ENCODE peak calls at places on chromosomes 6 and 20, in five cellular contexts. Q is NCI-H460, M is right atrium auricular region, K is HuH-7.5, F is transverse colon. S is an unnamed sample.

GRCh38 chr6:3895303-3895635 is 46.1 kb downstream of the FAM50B start:
- DNase-seq in F (no peak), K (no peak), M (no peak), Q (no peak), S (no peak)

GRCh38 chr20:38298768-38299288 is 5.1 kb upstream of the BPI start:
- DNase-seq in M (peak; percentile 95), Q (no peak), F (peak; percentile 51), K (no peak), S (peak; percentile 70)

GRCh38 chr6:53244958-53245357 is 96.3 kb upstream of the GCM1 start:
- DNase-seq in Q (no peak), M (no peak), K (no peak), F (peak; percentile 21), S (no peak)

GRCh38 chr6:30979076-30979475 is 4.4 kb upstream of the MUC21 start:
- DNase-seq in Q (no peak), K (no peak), F (no peak), M (no peak), S (no peak)

GRCh38 chr20:39110819-39111136 is 148.6 kb downstream of the DHX35 start:
- DNase-seq in F (no peak), K (no peak), M (no peak), Q (no peak), S (no peak)

GRCh38 chr20:51800769-51801219 is 1.5 kb downstream of the SALL4 start:
- DNase-seq in K (peak; percentile 72), Q (no peak), F (no peak), M (no peak), S (peak; percentile 27)

GRCh38 chr6:148432405-148433195 is 90.0 kb downstream of the SASH1 start:
- DNase-seq in F (no peak), Q (no peak), K (no peak), M (no peak), S (no peak)

GRCh38 chr6:133945158-133945557 is 7.9 kb upstream of the TBPL1 start:
- DNase-seq in K (no peak), M (no peak), Q (no peak), F (no peak), S (no peak)

GRCh38 chr6:52664991-52665686 is 5.8 kb upstream of the TMEM14A start:
- DNase-seq in F (no peak), Q (no peak), M (no peak), K (no peak), S (no peak)

GRCh38 chr6:166258854-166259276 is 49.3 kb downstream of the PRR18 start:
- DNase-seq in K (no peak), M (no peak), F (peak; percentile 47), Q (no peak), S (no peak)

GRCh38 chr20:48760403-48760889 is 67.4 kb downstream of the PREX1 start:
- DNase-seq in Q (no peak), K (no peak), F (peak; percentile 32), M (no peak), S (no peak)

GRCh38 chr6:35391240-35391968 is 49.0 kb downstream of the PPARD start:
- DNase-seq in F (no peak), K (no peak), Q (no peak), M (no peak), S (no peak)

GRCh38 chr6:89148016-89148750 is 2.3 kb downstream of the PM20D2 start:
- DNase-seq in M (no peak), Q (no peak), F (no peak), K (no peak), S (no peak)

GRCh38 chr6:91087864-91088263 is 501.0 kb upstream of the MAP3K7 start:
- DNase-seq in F (no peak), Q (no peak), K (no peak), M (no peak), S (no peak)

GRCh38 chr20:51660741-51661608 is 107.2 kb downstream of the ATP9A start:
- DNase-seq in Q (no peak), F (no peak), K (no peak), M (no peak), S (no peak)

GRCh38 chr6:36130672-36131516 is 581 bp downstream of the MAPK13 start:
- DNase-seq in M (no peak), F (peak; percentile 77), K (peak; percentile 64), Q (no peak), S (peak; percentile 27)

GRCh38 chr6:36793296-36793912 is 45.8 kb downstream of the CPNE5 start:
- DNase-seq in Q (no peak), M (no peak), K (no peak), F (no peak), S (no peak)

GRCh38 chr6:69985180-69985579 is 118.8 kb downstream of the COL19A1 start:
- DNase-seq in M (no peak), K (no peak), Q (no peak), F (no peak), S (no peak)

GRCh38 chr6:148807784-148808183 is 61.0 kb downstream of the UST start:
- DNase-seq in F (no peak), M (no peak), K (no peak), Q (no peak), S (no peak)

GRCh38 chr6:163354085-163354484 is 60.4 kb upstream of the QKI start:
- DNase-seq in F (no peak), Q (no peak), M (peak; percentile 75), K (no peak), S (no peak)

GRCh38 chr20:46638367-46639274 is 12.6 kb downstream of the SLC13A3 start:
- DNase-seq in F (no peak), M (no peak), Q (no peak), K (no peak), S (no peak)

GRCh38 chr6:28977351-28978136 is 27.6 kb downstream of the ZNF311 start:
- DNase-seq in K (no peak), Q (no peak), M (no peak), F (no peak), S (no peak)

GRCh38 chr6:138806889-138807288 is 11.0 kb downstream of the ECT2L start:
- DNase-seq in K (no peak), Q (no peak), F (no peak), M (no peak), S (no peak)

GRCh38 chr6:145155411-145155810 is 579.9 kb downstream of the EPM2A start:
- DNase-seq in K (no peak), F (no peak), Q (no peak), M (no peak), S (no peak)

GRCh38 chr6:133553652-133554051 is 312.5 kb downstream of the EYA4 start:
- DNase-seq in F (peak; percentile 10), M (no peak), K (no peak), Q (peak; percentile 43), S (peak; percentile 19)

GRCh38 chr6:11552390-11552789 is 14.8 kb downstream of the TMEM170B start:
- DNase-seq in K (no peak), F (no peak), M (no peak), Q (no peak), S (no peak)

GRCh38 chr6:134295953-134296553 is 21.9 kb downstream of the SGK1 start:
- DNase-seq in K (peak; percentile 25), Q (peak; percentile 75), F (no peak), M (peak; percentile 75), S (no peak)

GRCh38 chr6:170289971-170290305 is 940 bp downstream of the DLL1 start:
- DNase-seq in F (no peak), Q (no peak), M (no peak), K (no peak), S (no peak)

GRCh38 chr20:6942266-6942665 is 174.8 kb downstream of the BMP2 start:
- DNase-seq in M (no peak), K (no peak), Q (no peak), F (no peak), S (no peak)

GRCh38 chr20:62032606-62033368 is 32.9 kb downstream of the TAF4 start:
- DNase-seq in F (no peak), K (no peak), M (no peak), Q (no peak), S (no peak)

GRCh38 chr6:54307412-54308036 is 717 bp upstream of the TINAG start:
- DNase-seq in K (peak; percentile 6), Q (no peak), F (peak; percentile 63), M (no peak), S (no peak)

GRCh38 chr6:85291326-85291725 is 158.6 kb upstream of the NT5E start:
- DNase-seq in Q (no peak), F (no peak), M (no peak), K (no peak), S (no peak)

GRCh38 chr20:37946946-37947345 is 44.0 kb downstream of the VSTM2L start:
- DNase-seq in M (peak; percentile 21), Q (no peak), F (no peak), K (no peak), S (no peak)

GRCh38 chr6:17494919-17495318 is 101.5 kb downstream of the CAP2 start:
- DNase-seq in Q (no peak), M (no peak), K (no peak), F (no peak), S (no peak)

GRCh38 chr6:15531973-15532372 is 130.9 kb downstream of the DTNBP1 start:
- DNase-seq in K (no peak), F (no peak), M (peak; percentile 28), Q (no peak), S (no peak)

GRCh38 chr6:31355540-31355988 is 1.4 kb downstream of the HLA-B start:
- DNase-seq in M (no peak), Q (no peak), F (no peak), K (no peak), S (no peak)

GRCh38 chr20:46207783-46208182 is 89.7 kb downstream of the CD40 start:
- DNase-seq in M (no peak), Q (no peak), K (no peak), F (no peak), S (no peak)

GRCh38 chr20:62367136-62367482 is at the start of gene LAMA5:
- DNase-seq in K (peak; percentile 92), Q (no peak), F (peak; percentile 69), M (no peak), S (no peak)

S was measured in prostate gland.